ENCODE peak calls at places on chromosome X, in seven cellular contexts. Z, P, R, H, O, M and C are unnamed samples.

GRCh38 chrX:125505207-125505606 is 185.5 kb downstream of the TEX13C start:
- DNase-seq in Z (no peak), P (no peak), R (no peak), H (no peak), O (no peak), M (no peak), C (no peak)

GRCh38 chrX:123884809-123885408 is 25.1 kb downstream of the XIAP start:
- DNase-seq in Z (no peak), P (no peak), R (peak; percentile 52), H (peak; percentile 36), O (no peak), M (no peak), C (peak; percentile 32)

GRCh38 chrX:71627588-71628404 is 9.5 kb upstream of the CXCR3 start:
- DNase-seq in Z (no peak), P (no peak), R (no peak), H (no peak), O (no peak), M (no peak), C (no peak)

GRCh38 chrX:131649741-131650140 is 105.9 kb downstream of the OR13H1 start:
- DNase-seq in Z (no peak), P (no peak), R (no peak), H (no peak), O (no peak), M (no peak), C (no peak)

GRCh38 chrX:20433376-20433775 is 166.7 kb upstream of the RPS6KA3 start:
- DNase-seq in Z (no peak), P (no peak), R (peak; percentile 24), H (no peak), O (no peak), M (no peak), C (no peak)

GRCh38 chrX:14039344-14039743 is 9.7 kb upstream of the GEMIN8 start:
- DNase-seq in Z (no peak), P (no peak), R (peak; percentile 37), H (no peak), O (no peak), M (no peak), C (no peak)

GRCh38 chrX:19832186-19832965 is 55.0 kb downstream of the SH3KBP1 start:
- DNase-seq in Z (no peak), P (no peak), R (no peak), H (no peak), O (no peak), M (no peak), C (no peak)

GRCh38 chrX:101229155-101229554 is 9.6 kb downstream of the DRP2 start:
- DNase-seq in Z (no peak), P (no peak), R (peak; percentile 82), H (no peak), O (no peak), M (no peak), C (no peak)

GRCh38 chrX:19725545-19726102 is 161.8 kb downstream of the SH3KBP1 start:
- DNase-seq in Z (no peak), P (peak; percentile 74), R (peak; percentile 12), H (no peak), O (no peak), M (no peak), C (no peak)

GRCh38 chrX:123797543-123798447 is 62.1 kb upstream of the XIAP start:
- DNase-seq in Z (no peak), P (no peak), R (no peak), H (no peak), O (no peak), M (no peak), C (no peak)

GRCh38 chrX:41449615-41450014 is 2.5 kb downstream of the NYX start:
- DNase-seq in Z (no peak), P (no peak), R (peak; percentile 24), H (no peak), O (no peak), M (no peak), C (no peak)

GRCh38 chrX:18984381-18985185 is 669 bp upstream of the PHKA2 start:
- DNase-seq in Z (peak; percentile 75), P (no peak), R (peak; percentile 52), H (peak; percentile 81), O (peak; percentile 83), M (peak; percentile 88), C (peak; percentile 89)

GRCh38 chrX:132955710-132956109 is 2.7 kb downstream of the HS6ST2 start:
- DNase-seq in Z (no peak), P (no peak), R (no peak), H (no peak), O (no peak), M (no peak), C (no peak)

GRCh38 chrX:11239230-11239629 is 54.0 kb upstream of the AMELX start:
- DNase-seq in Z (no peak), P (no peak), R (peak; percentile 77), H (no peak), O (no peak), M (no peak), C (no peak)

GRCh38 chrX:43743100-43743822 is 87.2 kb downstream of the MAOA start:
- DNase-seq in Z (no peak), P (no peak), R (no peak), H (no peak), O (no peak), M (no peak), C (no peak)

GRCh38 chrX:24241822-24242648 is 71.8 kb downstream of the SUPT20HL2 start:
- DNase-seq in Z (no peak), P (no peak), R (peak; percentile 39), H (peak; percentile 48), O (no peak), M (no peak), C (no peak)

GRCh38 chrX:65697915-65698796 is 30.7 kb downstream of the MSN start:
- DNase-seq in Z (no peak), P (no peak), R (no peak), H (no peak), O (peak; percentile 79), M (peak; percentile 66), C (no peak)

GRCh38 chrX:12032082-12032481 is 106.2 kb upstream of the FRMPD4 start:
- DNase-seq in Z (no peak), P (no peak), R (no peak), H (no peak), O (no peak), M (no peak), C (no peak)

GRCh38 chrX:16444353-16444752 is 205.6 kb upstream of the S100G start:
- DNase-seq in Z (no peak), P (no peak), R (peak; percentile 89), H (no peak), O (no peak), M (no peak), C (no peak)

GRCh38 chrX:68832101-68832416 is 3.2 kb downstream of the EFNB1 start:
- DNase-seq in Z (no peak), P (no peak), R (peak; percentile 83), H (no peak), O (peak; percentile 55), M (no peak), C (peak; percentile 64)

GRCh38 chrX:68686684-68687045 is 39.2 kb downstream of the STARD8 start:
- DNase-seq in Z (peak; percentile 26), P (no peak), R (no peak), H (peak; percentile 17), O (peak; percentile 53), M (no peak), C (no peak)

GRCh38 chrX:124931241-124931640 is 388.4 kb upstream of the TEX13C start:
- DNase-seq in Z (no peak), P (no peak), R (no peak), H (no peak), O (no peak), M (no peak), C (no peak)

GRCh38 chrX:153597351-153597750 is 1.6 kb downstream of the CCNQ start:
- DNase-seq in Z (no peak), P (no peak), R (no peak), H (no peak), O (no peak), M (no peak), C (no peak)
- TF ChIP-seq CTCF in Z (no peak), P (no peak), R (no peak), H (no peak), O (no peak), M (no peak), C (no peak)

GRCh38 chrX:130263016-130263415 is 5.7 kb downstream of the ZNF280C start:
- DNase-seq in Z (no peak), P (no peak), R (peak; percentile 15), H (no peak), O (no peak), M (no peak), C (no peak)

GRCh38 chrX:130264573-130264972 is 4.1 kb downstream of the ZNF280C start:
- DNase-seq in Z (no peak), P (no peak), R (peak; percentile 26), H (no peak), O (no peak), M (no peak), C (no peak)

DNA sequence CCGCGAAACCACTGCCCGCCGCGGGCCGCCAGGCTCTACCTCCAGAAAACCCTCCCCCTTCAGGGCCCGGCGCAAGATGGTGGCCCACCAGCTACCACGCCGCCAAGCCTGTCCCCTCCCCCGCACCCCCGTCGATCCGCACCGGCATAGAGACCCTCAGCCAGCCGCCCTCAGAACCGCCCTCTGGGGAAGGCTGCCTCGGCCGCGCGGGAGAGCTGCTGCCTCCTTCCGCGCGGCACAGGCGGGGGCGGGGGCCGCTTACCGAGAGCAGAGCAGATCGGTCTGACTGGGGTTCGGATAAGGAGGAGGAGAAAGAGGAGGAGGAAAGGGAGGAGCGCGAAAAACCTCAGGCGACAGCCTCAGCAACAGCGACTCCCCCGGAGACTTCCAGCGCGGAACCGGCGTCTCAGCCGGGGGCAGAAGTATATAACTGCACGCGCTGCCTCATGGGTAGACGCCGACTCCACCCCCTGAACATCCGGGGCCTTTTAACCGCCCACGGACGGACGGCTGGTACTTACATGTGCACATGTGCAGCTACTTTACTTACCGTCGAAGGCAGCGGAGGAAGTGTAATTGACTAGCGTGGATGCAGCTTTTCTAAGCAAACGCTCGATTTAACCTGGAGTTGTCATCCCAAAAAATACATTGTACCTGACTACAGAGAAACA is at the start of gene ZNF280C:
- DNase-seq in Z (peak; percentile 71), P (no peak), R (peak; percentile 91), H (peak; percentile 89), O (peak; percentile 92), M (peak; percentile 88), C (peak; percentile 86)
- TF ChIP-seq POLR2A in Z (peak; percentile 19), P (peak; percentile 45), R (peak; percentile 97), H (peak; percentile 98), O (peak; percentile 71), M (peak; percentile 78), C (peak; percentile 70)

GRCh38 chrX:44876076-44876475 is 3.1 kb downstream of the KDM6A start:
- DNase-seq in Z (no peak), P (no peak), R (peak; percentile 37), H (no peak), O (no peak), M (no peak), C (no peak)
- H3K4me3 ChIP-seq in Z (peak overlapping the region; percentile 97), P (peak overlapping the region; percentile 64), R (peak overlapping the region; percentile 13), H (no peak overlapping the region), O (peak overlapping the region; percentile 83), M (peak overlapping the region; percentile 71), C (no peak overlapping the region)

GRCh38 chrX:63421411-63421810 is 70.3 kb upstream of the SPIN4 start:
- DNase-seq in Z (no peak), P (no peak), R (no peak), H (no peak), O (no peak), M (no peak), C (no peak)
- TF ChIP-seq CTCF in Z (no peak), P (no peak), R (no peak), H (no peak), O (no peak), M (no peak), C (no peak)